ENCODE peak calls at places on chromosomes 12 and 14, in nine cellular contexts. J is activated CD8-positive, alpha-beta memory T cell treated with anti-CD3 and anti-CD28 coated beads for 48 hours; T is GM04504; H is WTC11; D is AG09309; Q is fibroblast of mammary gland; E is T-helper 2 cell; L is cardiac muscle cell; O is NCI-H2227 treated with DMSO at 0.1 percent for 48 hours. V is an unnamed sample.

GRCh38 chr14:59347511-59347900 is 117.7 kb downstream of the GPR135 start:
- DNase-seq in D (no peak), J (no peak), T (no peak), E (no peak), L (no peak), Q (no peak), H (no peak), O (no peak), V (no peak)

GRCh38 chr12:83808591-83808990 is 1104.0 kb downstream of the SLC6A15 start:
- DNase-seq in J (no peak), D (no peak), L (no peak), O (no peak), H (no peak), E (no peak), T (no peak), Q (no peak), V (no peak)

GRCh38 chr12:114414031-114414865 is 8.3 kb upstream of the TBX5 start:
- DNase-seq in H (peak), O (no peak), T (no peak), D (no peak), E (no peak), L (peak), Q (no peak), J (no peak), V (no peak)

GRCh38 chr12:84826925-84827324 is 85.7 kb downstream of the SLC6A15 start:
- DNase-seq in H (no peak), D (no peak), Q (no peak), O (no peak), E (no peak), L (no peak), J (no peak), T (no peak), V (no peak)

GRCh38 chr14:75981426-75981825 is 369 bp downstream of the TGFB3 start:
- DNase-seq in D (no peak), Q (peak), O (no peak), L (peak), T (no peak), E (no peak), J (no peak), H (no peak), V (no peak)

GRCh38 chr14:99035268-99035667 is 236.7 kb downstream of the BCL11B start:
- DNase-seq in D (no peak), H (no peak), Q (peak), T (no peak), L (no peak), E (no peak), J (no peak), O (no peak), V (peak)

GRCh38 chr14:92481386-92481785 is 32.2 kb upstream of the RIN3 start:
- DNase-seq in O (no peak), D (no peak), L (no peak), J (no peak), T (no peak), Q (peak), E (no peak), H (no peak), V (peak)

GRCh38 chr14:20294636-20295035 is 11.1 kb downstream of the TTC5 start:
- DNase-seq in O (no peak), T (no peak), J (no peak), E (no peak), L (no peak), H (no peak), Q (no peak), D (no peak), V (no peak)

GRCh38 chr12:65740873-65741600 is 83.2 kb upstream of the HMGA2 start:
- DNase-seq in E (no peak), D (no peak), O (no peak), H (peak), T (no peak), J (peak), Q (peak), L (peak), V (peak)

GRCh38 chr12:98154850-98155249 is 360.5 kb upstream of the TMPO start:
- DNase-seq in L (peak), H (peak), J (no peak), T (no peak), E (no peak), D (no peak), O (peak), Q (peak), V (peak)

GRCh38 chr12:96236221-96236822 is 42.1 kb downstream of the ELK3 start:
- DNase-seq in L (no peak), T (peak), H (no peak), D (no peak), J (no peak), O (no peak), E (peak), Q (peak), V (peak)

GRCh38 chr14:76617440-76617839 is 143.8 kb upstream of the VASH1 start:
- DNase-seq in D (no peak), Q (no peak), O (no peak), L (no peak), J (no peak), H (no peak), E (no peak), T (no peak), V (no peak)

GRCh38 chr14:74616507-74616906 is 4.5 kb upstream of the LTBP2 start:
- DNase-seq in Q (peak), E (no peak), T (no peak), H (no peak), L (no peak), D (no peak), J (no peak), O (no peak), V (peak)

GRCh38 chr12:111330800-111331752 is 37.8 kb downstream of the PHETA1 start:
- DNase-seq in L (peak), O (peak), D (peak), H (no peak), Q (peak), E (no peak), J (no peak), T (peak), V (peak)

GRCh38 chr12:112199136-112199535 is 73.8 kb downstream of the TRAFD1 start:
- DNase-seq in D (no peak), H (no peak), E (no peak), O (no peak), Q (peak), L (no peak), J (no peak), T (no peak), V (no peak)

GRCh38 chr14:74670726-74671125 is 42.2 kb downstream of the AREL1 start:
- DNase-seq in Q (peak), J (no peak), L (no peak), D (no peak), H (no peak), O (no peak), E (no peak), T (no peak), V (peak)

GRCh38 chr12:120332523-120332922 is 4.9 kb upstream of the PLA2G1B start:
- DNase-seq in O (no peak), J (no peak), E (no peak), L (no peak), Q (no peak), H (no peak), D (no peak), T (no peak), V (no peak)

GRCh38 chr12:103301642-103302620 is 193.8 kb downstream of the C12orf42 start:
- DNase-seq in D (no peak), Q (no peak), H (peak), L (peak), E (no peak), O (no peak), T (no peak), J (no peak), V (no peak)

GRCh38 chr12:7108042-7108927 is 729 bp downstream of the C1RL start:
- DNase-seq in H (peak), T (peak), O (no peak), Q (peak), J (peak), L (peak), E (peak), D (no peak), V (peak)

GRCh38 chr12:39116877-39117276 is 211.5 kb upstream of the CPNE8 start:
- DNase-seq in D (no peak), H (no peak), L (no peak), Q (no peak), T (no peak), O (no peak), E (no peak), J (no peak), V (no peak)

GRCh38 chr12:26286186-26286585 is 90.8 kb downstream of the SSPN start:
- DNase-seq in D (no peak), T (no peak), H (no peak), L (no peak), J (no peak), E (no peak), Q (peak), O (no peak), V (no peak)

GRCh38 chr12:56941299-56942017 is 7.2 kb upstream of the SDR9C7 start:
- DNase-seq in H (no peak), T (peak), D (peak), O (no peak), E (no peak), J (no peak), Q (peak), L (no peak), V (peak)

GRCh38 chr12:78240827-78241226 is 410.1 kb downstream of the NAV3 start:
- DNase-seq in L (no peak), T (no peak), D (no peak), O (no peak), Q (no peak), H (no peak), J (no peak), E (no peak), V (no peak)

GRCh38 chr12:4828176-4828575 is 81.5 kb upstream of the KCNA1 start:
- DNase-seq in E (no peak), J (no peak), O (no peak), D (no peak), L (no peak), H (no peak), T (no peak), Q (no peak), V (no peak)

GRCh38 chr14:35999264-35999663 is 173.1 kb downstream of the BRMS1L start:
- DNase-seq in Q (no peak), J (no peak), L (no peak), T (no peak), D (no peak), E (no peak), O (no peak), H (no peak), V (no peak)

GRCh38 chr14:96754845-96755184 is 42.4 kb upstream of the VRK1 start:
- DNase-seq in O (no peak), L (no peak), Q (peak), H (peak), D (no peak), E (no peak), T (no peak), J (no peak), V (no peak)